ENCODE peak calls at places on chromosomes 4 and X, in ten cellular contexts. One of them, this sample, is unnamed. For H3K9me3, the result is how much of the 10 kb centered on the place peaks cover.

GRCh38 chr4:3864736-3865721 is 98.8 kb downstream of the ADRA2C start:
- DNase-seq in pancreas: no peak
- DNase-seq in endothelial cell of umbilical vein: no peak
- DNase-seq in upper lobe of left lung: no peak
- DNase-seq in effector memory CD4-positive, alpha-beta T cell: no peak
- DNase-seq in SK-N-SH: peak
- DNase-seq in H9: no peak
- DNase-seq in NT2/D1: no peak
- DNase-seq in heart left ventricle: no peak
- DNase-seq in CD4-positive, alpha-beta T cell: no peak
- DNase-seq in this sample: peak

GRCh38 chr4:112770111-112770510 is 133.2 kb downstream of the LARP7 start:
- DNase-seq in NT2/D1: no peak
- DNase-seq in effector memory CD4-positive, alpha-beta T cell: no peak
- DNase-seq in upper lobe of left lung: no peak
- DNase-seq in H9: no peak
- DNase-seq in heart left ventricle: no peak
- DNase-seq in endothelial cell of umbilical vein: no peak
- DNase-seq in pancreas: no peak
- DNase-seq in SK-N-SH: no peak
- DNase-seq in CD4-positive, alpha-beta T cell: no peak
- DNase-seq in this sample: no peak

GRCh38 chr4:185421366-185422124 is 4.2 kb downstream of the UFSP2 start:
- DNase-seq in effector memory CD4-positive, alpha-beta T cell: no peak
- DNase-seq in H9: no peak
- DNase-seq in NT2/D1: no peak
- DNase-seq in CD4-positive, alpha-beta T cell: no peak
- DNase-seq in SK-N-SH: no peak
- DNase-seq in endothelial cell of umbilical vein: no peak
- DNase-seq in pancreas: no peak
- DNase-seq in upper lobe of left lung: no peak
- DNase-seq in heart left ventricle: no peak
- DNase-seq in this sample: no peak

GRCh38 chr4:113106076-113106475 is 56.6 kb downstream of the ANK2 start:
- DNase-seq in heart left ventricle: no peak
- DNase-seq in NT2/D1: peak
- DNase-seq in SK-N-SH: peak
- DNase-seq in effector memory CD4-positive, alpha-beta T cell: no peak
- DNase-seq in upper lobe of left lung: no peak
- DNase-seq in CD4-positive, alpha-beta T cell: no peak
- DNase-seq in pancreas: no peak
- DNase-seq in endothelial cell of umbilical vein: no peak
- DNase-seq in H9: no peak
- DNase-seq in this sample: no peak

GRCh38 chrX:9842541-9842940 is 56.3 kb downstream of the SHROOM2 start:
- DNase-seq in upper lobe of left lung: no peak
- DNase-seq in effector memory CD4-positive, alpha-beta T cell: no peak
- DNase-seq in endothelial cell of umbilical vein: no peak
- DNase-seq in H9: peak
- DNase-seq in NT2/D1: peak
- DNase-seq in pancreas: no peak
- DNase-seq in CD4-positive, alpha-beta T cell: no peak
- DNase-seq in heart left ventricle: no peak
- DNase-seq in SK-N-SH: no peak
- DNase-seq in this sample: no peak

GRCh38 chrX:110302975-110303374 is 14.9 kb downstream of the AMMECR1 start:
- DNase-seq in heart left ventricle: no peak
- DNase-seq in upper lobe of left lung: no peak
- DNase-seq in endothelial cell of umbilical vein: no peak
- DNase-seq in pancreas: no peak
- DNase-seq in effector memory CD4-positive, alpha-beta T cell: no peak
- DNase-seq in SK-N-SH: no peak
- DNase-seq in NT2/D1: no peak
- DNase-seq in CD4-positive, alpha-beta T cell: no peak
- DNase-seq in H9: no peak
- DNase-seq in this sample: no peak

GRCh38 chr4:128513664-128514484 is 226.3 kb upstream of the PGRMC2 start:
- DNase-seq in effector memory CD4-positive, alpha-beta T cell: no peak
- DNase-seq in heart left ventricle: no peak
- DNase-seq in pancreas: no peak
- DNase-seq in CD4-positive, alpha-beta T cell: no peak
- DNase-seq in NT2/D1: no peak
- DNase-seq in upper lobe of left lung: no peak
- DNase-seq in SK-N-SH: no peak
- DNase-seq in H9: no peak
- DNase-seq in endothelial cell of umbilical vein: no peak
- DNase-seq in this sample: no peak

GRCh38 chr4:8369426-8370105 is 71.0 kb downstream of the ACOX3 start:
- DNase-seq in heart left ventricle: no peak
- DNase-seq in endothelial cell of umbilical vein: no peak
- DNase-seq in CD4-positive, alpha-beta T cell: no peak
- DNase-seq in SK-N-SH: no peak
- DNase-seq in effector memory CD4-positive, alpha-beta T cell: no peak
- DNase-seq in upper lobe of left lung: no peak
- DNase-seq in pancreas: no peak
- DNase-seq in H9: no peak
- DNase-seq in NT2/D1: no peak
- DNase-seq in this sample: no peak

GRCh38 chr4:145154573-145154972 is 25.8 kb downstream of the OTUD4 start:
- DNase-seq in endothelial cell of umbilical vein: peak
- DNase-seq in H9: no peak
- DNase-seq in effector memory CD4-positive, alpha-beta T cell: no peak
- DNase-seq in pancreas: no peak
- DNase-seq in heart left ventricle: no peak
- DNase-seq in SK-N-SH: no peak
- DNase-seq in NT2/D1: no peak
- DNase-seq in upper lobe of left lung: no peak
- DNase-seq in CD4-positive, alpha-beta T cell: no peak
- DNase-seq in this sample: no peak

GRCh38 chr4:126790633-126791032 is 842.1 kb upstream of the INTU start:
- DNase-seq in SK-N-SH: no peak
- DNase-seq in CD4-positive, alpha-beta T cell: no peak
- DNase-seq in H9: no peak
- DNase-seq in endothelial cell of umbilical vein: no peak
- DNase-seq in effector memory CD4-positive, alpha-beta T cell: no peak
- DNase-seq in heart left ventricle: no peak
- DNase-seq in pancreas: no peak
- DNase-seq in upper lobe of left lung: no peak
- DNase-seq in NT2/D1: no peak
- DNase-seq in this sample: no peak

GRCh38 chr4:92521941-92522340 is 218.2 kb downstream of the GRID2 start:
- DNase-seq in heart left ventricle: no peak
- DNase-seq in endothelial cell of umbilical vein: peak
- DNase-seq in SK-N-SH: no peak
- DNase-seq in CD4-positive, alpha-beta T cell: no peak
- DNase-seq in NT2/D1: no peak
- DNase-seq in H9: no peak
- DNase-seq in pancreas: no peak
- DNase-seq in upper lobe of left lung: no peak
- DNase-seq in effector memory CD4-positive, alpha-beta T cell: no peak
- DNase-seq in this sample: no peak

GRCh38 chr4:159352609-159353008 is 249.7 kb downstream of the RAPGEF2 start:
- DNase-seq in heart left ventricle: no peak
- DNase-seq in endothelial cell of umbilical vein: no peak
- DNase-seq in CD4-positive, alpha-beta T cell: no peak
- DNase-seq in SK-N-SH: no peak
- DNase-seq in pancreas: no peak
- DNase-seq in upper lobe of left lung: no peak
- DNase-seq in NT2/D1: no peak
- DNase-seq in H9: no peak
- DNase-seq in effector memory CD4-positive, alpha-beta T cell: no peak
- DNase-seq in this sample: no peak

GRCh38 chrX:47264507-47265173 is 31.8 kb downstream of the USP11 start:
- DNase-seq in SK-N-SH: no peak
- DNase-seq in upper lobe of left lung: no peak
- DNase-seq in effector memory CD4-positive, alpha-beta T cell: no peak
- DNase-seq in CD4-positive, alpha-beta T cell: no peak
- DNase-seq in NT2/D1: no peak
- DNase-seq in H9: no peak
- DNase-seq in heart left ventricle: no peak
- DNase-seq in pancreas: no peak
- DNase-seq in endothelial cell of umbilical vein: peak
- DNase-seq in this sample: no peak

GRCh38 chr4:89048906-89049601 is 7.9 kb downstream of the FAM13A start:
- DNase-seq in CD4-positive, alpha-beta T cell: no peak
- DNase-seq in upper lobe of left lung: no peak
- DNase-seq in SK-N-SH: no peak
- DNase-seq in NT2/D1: no peak
- DNase-seq in effector memory CD4-positive, alpha-beta T cell: no peak
- DNase-seq in endothelial cell of umbilical vein: no peak
- DNase-seq in pancreas: no peak
- DNase-seq in heart left ventricle: no peak
- DNase-seq in H9: no peak
- DNase-seq in this sample: no peak

GRCh38 chr4:86587016-86587713 is 7.0 kb upstream of the PTPN13 start:
- DNase-seq in SK-N-SH: no peak
- DNase-seq in endothelial cell of umbilical vein: no peak
- DNase-seq in NT2/D1: no peak
- DNase-seq in upper lobe of left lung: no peak
- DNase-seq in H9: no peak
- DNase-seq in heart left ventricle: no peak
- DNase-seq in effector memory CD4-positive, alpha-beta T cell: no peak
- DNase-seq in pancreas: no peak
- DNase-seq in CD4-positive, alpha-beta T cell: no peak
- DNase-seq in this sample: no peak

GRCh38 chr4:7192252-7193039 is at the start of gene SORCS2:
- DNase-seq in H9: peak
- DNase-seq in NT2/D1: peak
- DNase-seq in effector memory CD4-positive, alpha-beta T cell: no peak
- DNase-seq in SK-N-SH: peak
- DNase-seq in upper lobe of left lung: peak
- DNase-seq in endothelial cell of umbilical vein: peak
- DNase-seq in heart left ventricle: peak
- DNase-seq in pancreas: peak
- DNase-seq in CD4-positive, alpha-beta T cell: peak
- DNase-seq in this sample: peak

GRCh38 chrX:20252392-20253231 is 14.1 kb downstream of the RPS6KA3 start:
- DNase-seq in heart left ventricle: peak
- DNase-seq in endothelial cell of umbilical vein: peak
- DNase-seq in SK-N-SH: peak
- DNase-seq in effector memory CD4-positive, alpha-beta T cell: peak
- DNase-seq in upper lobe of left lung: peak
- DNase-seq in H9: peak
- DNase-seq in pancreas: peak
- DNase-seq in CD4-positive, alpha-beta T cell: peak
- DNase-seq in NT2/D1: peak
- DNase-seq in this sample: peak

GRCh38 chrX:54808109-54808604 is 612 bp downstream of the MAGED2 start:
- DNase-seq in heart left ventricle: peak
- DNase-seq in effector memory CD4-positive, alpha-beta T cell: peak
- DNase-seq in NT2/D1: peak
- DNase-seq in SK-N-SH: peak
- DNase-seq in pancreas: peak
- DNase-seq in H9: peak
- DNase-seq in upper lobe of left lung: peak
- DNase-seq in CD4-positive, alpha-beta T cell: peak
- DNase-seq in endothelial cell of umbilical vein: peak
- DNase-seq in this sample: peak

GRCh38 chrX:135893294-135893817 is at the start of the genes CT45A10 and SAGE1:
- DNase-seq in heart left ventricle: no peak
- DNase-seq in NT2/D1: no peak
- DNase-seq in H9: peak
- DNase-seq in endothelial cell of umbilical vein: no peak
- DNase-seq in CD4-positive, alpha-beta T cell: no peak
- DNase-seq in effector memory CD4-positive, alpha-beta T cell: no peak
- DNase-seq in upper lobe of left lung: no peak
- DNase-seq in SK-N-SH: no peak
- DNase-seq in pancreas: no peak
- DNase-seq in this sample: no peak
- H3K9me3 ChIP-seq in heart left ventricle: under half
- H3K9me3 ChIP-seq in NT2/D1: under half
- H3K9me3 ChIP-seq in H9: half or more
- H3K9me3 ChIP-seq in endothelial cell of umbilical vein: under half
- H3K9me3 ChIP-seq in CD4-positive, alpha-beta T cell: under half
- H3K9me3 ChIP-seq in effector memory CD4-positive, alpha-beta T cell: under half
- H3K9me3 ChIP-seq in upper lobe of left lung: under half
- H3K9me3 ChIP-seq in SK-N-SH: under half
- H3K9me3 ChIP-seq in pancreas: under half
- H3K9me3 ChIP-seq in this sample: under half

GRCh38 chr4:175424111-175424510 is 388.0 kb downstream of the GPM6A start:
- DNase-seq in heart left ventricle: no peak
- DNase-seq in CD4-positive, alpha-beta T cell: no peak
- DNase-seq in effector memory CD4-positive, alpha-beta T cell: no peak
- DNase-seq in NT2/D1: no peak
- DNase-seq in H9: no peak
- DNase-seq in pancreas: no peak
- DNase-seq in SK-N-SH: no peak
- DNase-seq in upper lobe of left lung: no peak
- DNase-seq in endothelial cell of umbilical vein: no peak
- DNase-seq in this sample: no peak
- H3K9me3 ChIP-seq in heart left ventricle: under half
- H3K9me3 ChIP-seq in CD4-positive, alpha-beta T cell: under half
- H3K9me3 ChIP-seq in effector memory CD4-positive, alpha-beta T cell: under half
- H3K9me3 ChIP-seq in NT2/D1: under half
- H3K9me3 ChIP-seq in H9: under half
- H3K9me3 ChIP-seq in pancreas: under half
- H3K9me3 ChIP-seq in SK-N-SH: under half
- H3K9me3 ChIP-seq in upper lobe of left lung: under half
- H3K9me3 ChIP-seq in endothelial cell of umbilical vein: under half
- H3K9me3 ChIP-seq in this sample: under half

GRCh38 chr4:14364953-14365533 is 637.2 kb upstream of the CPEB2 start:
- DNase-seq in H9: no peak
- DNase-seq in CD4-positive, alpha-beta T cell: no peak
- DNase-seq in NT2/D1: peak
- DNase-seq in upper lobe of left lung: no peak
- DNase-seq in endothelial cell of umbilical vein: no peak
- DNase-seq in pancreas: no peak
- DNase-seq in effector memory CD4-positive, alpha-beta T cell: no peak
- DNase-seq in SK-N-SH: no peak
- DNase-seq in heart left ventricle: no peak
- DNase-seq in this sample: no peak

DNA sequence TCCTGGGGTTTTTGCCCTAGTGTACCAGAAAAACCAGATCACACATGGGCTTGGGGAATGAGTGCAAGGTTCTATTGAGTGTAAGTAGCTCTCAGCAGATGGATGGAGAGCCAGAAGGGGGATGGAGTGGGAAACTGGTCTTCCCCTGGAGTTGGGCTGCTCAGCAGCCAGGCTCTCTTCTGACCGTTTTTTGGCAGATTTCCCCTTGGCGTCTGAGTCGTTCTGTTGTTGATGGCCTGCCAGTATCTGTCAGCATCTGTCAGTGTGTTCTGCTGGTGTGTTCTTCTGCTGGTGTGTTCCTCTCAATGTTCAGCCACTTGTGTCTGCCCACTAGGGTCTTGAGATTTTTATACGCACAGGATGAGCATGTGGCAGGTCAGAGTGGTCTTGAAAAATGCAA is 633.9 kb upstream of the CPEB2 start:
- DNase-seq in CD4-positive, alpha-beta T cell: no peak
- DNase-seq in SK-N-SH: no peak
- DNase-seq in NT2/D1: no peak
- DNase-seq in pancreas: no peak
- DNase-seq in heart left ventricle: peak
- DNase-seq in endothelial cell of umbilical vein: no peak
- DNase-seq in upper lobe of left lung: no peak
- DNase-seq in H9: no peak
- DNase-seq in effector memory CD4-positive, alpha-beta T cell: no peak
- DNase-seq in this sample: no peak
- H3K9me3 ChIP-seq in CD4-positive, alpha-beta T cell: under half
- H3K9me3 ChIP-seq in SK-N-SH: under half
- H3K9me3 ChIP-seq in NT2/D1: under half
- H3K9me3 ChIP-seq in pancreas: under half
- H3K9me3 ChIP-seq in heart left ventricle: under half
- H3K9me3 ChIP-seq in endothelial cell of umbilical vein: under half
- H3K9me3 ChIP-seq in upper lobe of left lung: under half
- H3K9me3 ChIP-seq in H9: under half
- H3K9me3 ChIP-seq in effector memory CD4-positive, alpha-beta T cell: under half
- H3K9me3 ChIP-seq in this sample: under half

GRCh38 chrX:63913719-63914118 is 128.7 kb upstream of the ARHGEF9 start:
- DNase-seq in heart left ventricle: no peak
- DNase-seq in NT2/D1: no peak
- DNase-seq in SK-N-SH: no peak
- DNase-seq in effector memory CD4-positive, alpha-beta T cell: no peak
- DNase-seq in CD4-positive, alpha-beta T cell: no peak
- DNase-seq in H9: no peak
- DNase-seq in endothelial cell of umbilical vein: no peak
- DNase-seq in pancreas: no peak
- DNase-seq in upper lobe of left lung: no peak
- DNase-seq in this sample: no peak
- H3K9me3 ChIP-seq in heart left ventricle: under half
- H3K9me3 ChIP-seq in NT2/D1: under half
- H3K9me3 ChIP-seq in SK-N-SH: under half
- H3K9me3 ChIP-seq in effector memory CD4-positive, alpha-beta T cell: under half
- H3K9me3 ChIP-seq in CD4-positive, alpha-beta T cell: under half
- H3K9me3 ChIP-seq in H9: half or more
- H3K9me3 ChIP-seq in endothelial cell of umbilical vein: under half
- H3K9me3 ChIP-seq in pancreas: under half
- H3K9me3 ChIP-seq in upper lobe of left lung: under half
- H3K9me3 ChIP-seq in this sample: under half